ENCODE peak calls at places on chromosomes 7 and 10, in six cellular contexts. Y, N, C, Z, T and X are unnamed samples.

GRCh38 chr7:44264221-44264956 is 61.0 kb downstream of the CAMK2B start:
- DNase-seq in Y (no peak), N (no peak), C (no peak), Z (no peak), T (no peak), X (no peak)

GRCh38 chr10:44725404-44725803 is 185.7 kb upstream of the TMEM72 start:
- DNase-seq in Y (no peak), N (no peak), C (no peak), Z (no peak), T (no peak), X (no peak)

GRCh38 chr10:100986952-100987684 is at the start of the genes MRPL43 and TWNK:
- DNase-seq in Y (peak), N (peak), C (peak), Z (peak), T (peak), X (peak)

GRCh38 chr7:29315302-29316270 is 121.0 kb downstream of the CHN2 start:
- DNase-seq in Y (no peak), N (no peak), C (no peak), Z (no peak), T (no peak), X (no peak)

GRCh38 chr10:36712695-36713094 is 412.7 kb upstream of the ANKRD30A start:
- DNase-seq in Y (no peak), N (no peak), C (no peak), Z (no peak), T (no peak), X (no peak)

GRCh38 chr7:38162036-38162435 is 16.0 kb upstream of the STARD3NL start:
- DNase-seq in Y (no peak), N (no peak), C (no peak), Z (no peak), T (no peak), X (no peak)

GRCh38 chr10:37710831-37711616 is 146.4 kb downstream of the ZNF248 start:
- DNase-seq in Y (no peak), N (no peak), C (no peak), Z (no peak), T (no peak), X (no peak)

GRCh38 chr7:137564677-137565076 is 221.1 kb upstream of the PTN start:
- DNase-seq in Y (no peak), N (no peak), C (no peak), Z (no peak), T (no peak), X (no peak)

GRCh38 chr10:132137111-132138072 is 49.4 kb upstream of the DPYSL4 start:
- DNase-seq in Y (no peak), N (no peak), C (no peak), Z (peak), T (no peak), X (no peak)

GRCh38 chr7:44639701-44640321 is 33.4 kb downstream of the OGDH start:
- DNase-seq in Y (no peak), N (no peak), C (no peak), Z (no peak), T (peak), X (no peak)

GRCh38 chr7:92671502-92672169 is 81.4 kb upstream of the FAM133B start:
- DNase-seq in Y (no peak), N (no peak), C (no peak), Z (no peak), T (no peak), X (no peak)

GRCh38 chr7:155011081-155011480 is 8.2 kb upstream of the PAXIP1 start:
- DNase-seq in Y (no peak), N (no peak), C (no peak), Z (no peak), T (no peak), X (no peak)

GRCh38 chr7:35551682-35552081 is 143.3 kb downstream of the HERPUD2 start:
- DNase-seq in Y (no peak), N (peak), C (no peak), Z (no peak), T (no peak), X (no peak)

GRCh38 chr7:94160719-94161435 is 156.7 kb upstream of the BET1 start:
- DNase-seq in Y (no peak), N (no peak), C (no peak), Z (no peak), T (no peak), X (no peak)

GRCh38 chr7:94161476-94161875 is 157.3 kb upstream of the BET1 start:
- DNase-seq in Y (no peak), N (no peak), C (no peak), Z (no peak), T (no peak), X (no peak)
- TF ChIP-seq POLR2A in Y (no peak), N (no peak), C (no peak), Z (no peak), T (no peak), X (no peak)

DNA sequence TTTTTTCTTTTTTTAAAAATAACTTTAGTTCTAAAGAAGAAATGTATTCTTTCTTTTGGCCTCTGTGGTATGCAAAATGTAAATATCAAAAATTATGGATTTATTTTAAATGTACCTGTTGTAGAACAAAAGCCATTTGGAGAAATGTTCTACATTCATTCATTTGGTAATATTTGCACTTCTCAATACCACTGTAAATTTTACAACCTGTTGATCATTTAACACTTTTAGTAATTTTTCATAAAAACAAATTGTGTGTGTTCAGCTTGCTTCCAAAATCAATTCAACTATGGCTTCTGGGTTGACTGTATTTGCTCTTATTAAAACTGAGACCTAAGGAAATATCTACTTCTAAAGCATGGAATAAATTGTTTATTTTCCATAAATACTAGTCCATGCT is 2.3 kb upstream of the IGF2BP3 start:
- DNase-seq in Y (no peak), N (no peak), C (no peak), Z (no peak), T (no peak), X (no peak)
- H3K4me3 ChIP-seq in Y (no peak), N (peak), C (peak), Z (no peak), T (no peak), X (no peak)

DNA sequence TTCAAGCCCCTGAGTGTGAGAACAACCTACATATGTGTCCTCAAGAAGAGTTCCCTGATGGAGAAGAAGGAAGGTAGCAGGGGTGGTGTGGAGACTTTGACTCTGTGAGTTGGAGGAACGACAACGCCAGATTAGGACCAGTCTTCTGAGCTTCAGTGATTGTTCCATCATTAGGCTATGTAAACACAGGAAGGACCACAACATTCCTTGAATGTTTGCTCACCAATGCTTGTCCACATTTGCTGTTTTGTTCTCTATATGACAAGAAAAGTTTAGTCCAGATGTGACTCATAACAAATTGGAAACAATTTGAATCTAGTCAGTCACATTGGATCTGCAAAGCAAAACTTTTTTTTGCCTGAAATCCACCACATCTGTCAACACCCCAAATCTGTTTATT is 62.7 kb downstream of the ENTPD1 start:
- DNase-seq in Y (no peak), N (no peak), C (no peak), Z (no peak), T (no peak), X (no peak)
- TF ChIP-seq POLR2AphosphoS5 in Y (no peak), N (no peak), C (no peak), Z (no peak), T (no peak), X (peak)

DNA sequence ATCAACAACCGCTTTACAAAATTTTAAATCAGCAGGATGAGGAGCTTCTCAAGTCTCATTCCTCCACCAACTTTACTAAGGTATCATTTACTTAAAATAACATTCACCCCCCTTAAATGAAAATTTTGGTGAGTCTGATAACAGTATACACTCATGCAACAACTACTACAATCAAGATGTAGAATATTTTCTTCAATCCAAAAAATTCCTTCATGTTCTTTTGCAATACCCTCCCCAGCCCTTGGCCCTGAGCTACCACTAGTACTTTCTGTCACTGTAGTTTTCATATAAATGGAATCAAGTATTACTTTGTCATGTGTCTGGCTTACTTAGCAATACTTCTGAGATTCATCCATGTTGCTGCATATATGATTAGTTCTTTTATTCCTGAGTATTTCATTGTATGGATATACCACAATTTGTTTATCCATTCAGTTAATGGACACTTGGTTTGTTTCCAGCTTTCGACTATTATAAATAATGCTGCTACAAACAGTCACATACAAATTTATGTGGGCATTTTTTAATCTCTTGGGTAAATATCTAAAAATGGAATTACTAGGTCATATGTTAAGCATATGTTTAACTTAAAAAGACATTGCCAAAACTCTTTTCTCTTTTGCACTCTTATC is 43.0 kb downstream of the NT5C2 start:
- DNase-seq in Y (no peak), N (no peak), C (no peak), Z (no peak), T (no peak), X (no peak)
- TF ChIP-seq POLR2A in Y (no peak), N (no peak), C (no peak), Z (no peak), T (no peak), X (no peak)

DNA sequence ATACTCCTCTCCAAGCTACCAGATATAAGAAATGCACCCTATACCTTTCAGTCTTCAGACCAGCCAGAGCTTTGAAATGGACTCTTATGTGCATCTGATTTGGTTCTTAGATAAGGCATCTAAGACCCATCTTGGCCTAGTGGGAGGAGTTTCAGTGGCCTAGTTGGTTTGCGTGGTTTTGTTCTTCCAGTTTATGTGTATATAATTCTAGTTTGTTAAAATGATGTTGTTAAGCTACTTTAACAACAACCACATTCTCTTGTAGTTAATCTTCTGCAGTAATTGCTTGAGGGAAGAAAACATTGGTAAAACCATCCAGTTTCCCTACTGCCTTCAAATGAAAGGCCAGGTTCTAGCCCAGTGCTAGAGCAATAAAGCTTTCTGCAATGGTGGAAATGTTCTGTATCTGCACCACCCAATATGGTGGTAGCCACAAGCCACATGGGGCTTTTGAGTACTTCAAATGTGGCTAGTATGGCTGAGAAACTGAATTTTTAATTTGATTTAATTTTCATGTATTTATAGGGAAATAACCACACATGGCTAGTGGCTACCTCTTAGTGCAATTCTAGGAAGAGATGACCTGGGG is 66.3 kb downstream of the KLHDC10 start:
- DNase-seq in Y (no peak), N (no peak), C (no peak), Z (no peak), T (no peak), X (no peak)
- H3K4me3 ChIP-seq in Y (no peak), N (no peak), C (no peak), Z (no peak), T (no peak), X (no peak)

DNA sequence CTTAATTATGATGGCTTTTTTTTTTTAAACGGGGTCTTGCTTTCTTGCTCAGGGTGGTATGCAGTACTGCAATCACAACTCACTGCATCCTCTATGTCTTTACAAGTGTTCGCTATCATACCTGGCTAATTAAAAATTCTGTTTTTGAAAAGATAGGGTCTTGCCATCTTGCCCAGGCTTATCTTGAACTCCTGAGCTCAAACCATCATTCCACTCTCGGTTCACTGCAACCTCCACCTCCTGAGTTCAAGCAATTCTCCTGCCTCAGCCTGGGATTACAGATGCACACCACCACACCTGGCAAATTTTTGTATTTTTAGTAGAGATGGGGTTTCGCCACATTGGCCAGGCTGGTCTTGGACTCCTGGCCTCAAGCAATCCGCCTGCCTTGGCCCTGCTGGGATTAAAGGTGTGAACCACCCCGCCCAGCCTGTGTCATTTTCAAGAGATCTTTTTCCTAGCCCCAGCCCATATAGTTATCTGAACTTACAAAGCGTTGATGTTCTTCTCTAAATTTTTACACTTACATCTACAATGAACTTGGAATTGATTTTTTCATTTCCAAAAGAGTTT is 6.0 kb downstream of the HNRNPF start:
- DNase-seq in Y (peak), N (no peak), C (no peak), Z (no peak), T (no peak), X (no peak)
- TF ChIP-seq POLR2AphosphoS5 in Y (no peak), N (peak), C (peak), Z (no peak), T (no peak), X (no peak)

GRCh38 chr10:96225119-96225518 is 46.2 kb downstream of the BLNK start:
- DNase-seq in Y (no peak), N (no peak), C (no peak), Z (no peak), T (no peak), X (no peak)
- TF ChIP-seq POLR2A in Y (no peak), N (no peak), C (no peak), Z (no peak), T (no peak), X (no peak)

GRCh38 chr10:450463-450862 is 239.0 kb downstream of the DIP2C start:
- DNase-seq in Y (no peak), N (no peak), C (no peak), Z (no peak), T (no peak), X (no peak)
- H3K4me3 ChIP-seq in Y (no peak), N (no peak), C (no peak), Z (no peak), T (no peak), X (no peak)

GRCh38 chr7:13911920-13912319 is 77.5 kb downstream of the ETV1 start:
- DNase-seq in Y (peak), N (no peak), C (no peak), Z (no peak), T (no peak), X (no peak)
- TF ChIP-seq POLR2AphosphoS5 in Y (no peak), N (no peak), C (no peak), Z (no peak), T (no peak), X (no peak)